ENCODE peak calls at places on chromosomes 6 and 20, in ten cellular contexts. One of them, this sample, is unnamed.

GRCh38 chr20:58890454-58891075 is 38.0 kb downstream of the GNAS start:
- DNase-seq in K562: no peak
- DNase-seq in transverse colon: peak; percentile 75
- DNase-seq in sigmoid colon: peak; percentile 92
- DNase-seq in esophagus muscularis mucosa: no peak
- DNase-seq in upper lobe of left lung: peak; percentile 95
- DNase-seq in suprapubic skin: peak; percentile 84
- DNase-seq in GM12878: no peak
- DNase-seq in SK-N-SH: peak; percentile 96
- DNase-seq in HepG2: peak; percentile 85
- DNase-seq in this sample: peak; percentile 67

GRCh38 chr6:21996425-21997207 is 300.2 kb downstream of the PRL start:
- DNase-seq in K562: no peak
- DNase-seq in transverse colon: no peak
- DNase-seq in sigmoid colon: no peak
- DNase-seq in esophagus muscularis mucosa: no peak
- DNase-seq in upper lobe of left lung: no peak
- DNase-seq in suprapubic skin: no peak
- DNase-seq in GM12878: no peak
- DNase-seq in SK-N-SH: peak; percentile 37
- DNase-seq in HepG2: no peak
- DNase-seq in this sample: no peak

GRCh38 chr6:30767158-30767943 is 23.0 kb upstream of the IER3 start:
- DNase-seq in K562: peak; percentile 53
- DNase-seq in transverse colon: no peak
- DNase-seq in sigmoid colon: no peak
- DNase-seq in esophagus muscularis mucosa: no peak
- DNase-seq in upper lobe of left lung: no peak
- DNase-seq in suprapubic skin: no peak
- DNase-seq in GM12878: peak; percentile 75
- DNase-seq in SK-N-SH: no peak
- DNase-seq in HepG2: no peak
- DNase-seq in this sample: no peak

GRCh38 chr6:51062166-51062722 is 243.6 kb downstream of the TFAP2B start:
- DNase-seq in K562: no peak
- DNase-seq in transverse colon: no peak
- DNase-seq in sigmoid colon: no peak
- DNase-seq in esophagus muscularis mucosa: no peak
- DNase-seq in upper lobe of left lung: no peak
- DNase-seq in suprapubic skin: no peak
- DNase-seq in GM12878: no peak
- DNase-seq in SK-N-SH: no peak
- DNase-seq in HepG2: no peak
- DNase-seq in this sample: no peak

GRCh38 chr6:83868639-83869038 is 9.2 kb downstream of the CYB5R4 start:
- DNase-seq in K562: no peak
- DNase-seq in transverse colon: no peak
- DNase-seq in sigmoid colon: no peak
- DNase-seq in esophagus muscularis mucosa: no peak
- DNase-seq in upper lobe of left lung: no peak
- DNase-seq in suprapubic skin: no peak
- DNase-seq in GM12878: no peak
- DNase-seq in SK-N-SH: no peak
- DNase-seq in HepG2: no peak
- DNase-seq in this sample: no peak

GRCh38 chr6:131281471-131282270 is 146.4 kb downstream of the AKAP7 start:
- DNase-seq in K562: no peak
- DNase-seq in transverse colon: peak; percentile 41
- DNase-seq in sigmoid colon: no peak
- DNase-seq in esophagus muscularis mucosa: no peak
- DNase-seq in upper lobe of left lung: no peak
- DNase-seq in suprapubic skin: no peak
- DNase-seq in GM12878: no peak
- DNase-seq in SK-N-SH: no peak
- DNase-seq in HepG2: no peak
- DNase-seq in this sample: no peak

GRCh38 chr6:24323632-24324337 is 34.1 kb downstream of the DCDC2 start:
- DNase-seq in K562: no peak
- DNase-seq in transverse colon: no peak
- DNase-seq in sigmoid colon: no peak
- DNase-seq in esophagus muscularis mucosa: no peak
- DNase-seq in upper lobe of left lung: no peak
- DNase-seq in suprapubic skin: no peak
- DNase-seq in GM12878: no peak
- DNase-seq in SK-N-SH: no peak
- DNase-seq in HepG2: peak; percentile 94
- DNase-seq in this sample: no peak

GRCh38 chr20:32018269-32019155 is 8.3 kb downstream of the CCM2L start:
- DNase-seq in K562: peak; percentile 88
- DNase-seq in transverse colon: peak; percentile 71
- DNase-seq in sigmoid colon: no peak
- DNase-seq in esophagus muscularis mucosa: no peak
- DNase-seq in upper lobe of left lung: peak; percentile 94
- DNase-seq in suprapubic skin: peak; percentile 86
- DNase-seq in GM12878: no peak
- DNase-seq in SK-N-SH: peak; percentile 96
- DNase-seq in HepG2: peak; percentile 76
- DNase-seq in this sample: peak; percentile 75

GRCh38 chr6:128479048-128479666 is 41.2 kb downstream of the PTPRK start:
- DNase-seq in K562: no peak
- DNase-seq in transverse colon: no peak
- DNase-seq in sigmoid colon: no peak
- DNase-seq in esophagus muscularis mucosa: no peak
- DNase-seq in upper lobe of left lung: no peak
- DNase-seq in suprapubic skin: no peak
- DNase-seq in GM12878: no peak
- DNase-seq in SK-N-SH: no peak
- DNase-seq in HepG2: no peak
- DNase-seq in this sample: no peak

GRCh38 chr6:1574083-1574761 is 35.5 kb upstream of the FOXC1 start:
- DNase-seq in K562: no peak
- DNase-seq in transverse colon: no peak
- DNase-seq in sigmoid colon: no peak
- DNase-seq in esophagus muscularis mucosa: peak; percentile 89
- DNase-seq in upper lobe of left lung: no peak
- DNase-seq in suprapubic skin: no peak
- DNase-seq in GM12878: no peak
- DNase-seq in SK-N-SH: no peak
- DNase-seq in HepG2: no peak
- DNase-seq in this sample: no peak

GRCh38 chr6:158322724-158323560 is 10.7 kb downstream of the TULP4 start:
- DNase-seq in K562: peak; percentile 23
- DNase-seq in transverse colon: no peak
- DNase-seq in sigmoid colon: no peak
- DNase-seq in esophagus muscularis mucosa: no peak
- DNase-seq in upper lobe of left lung: no peak
- DNase-seq in suprapubic skin: no peak
- DNase-seq in GM12878: peak; percentile 45
- DNase-seq in SK-N-SH: no peak
- DNase-seq in HepG2: peak; percentile 97
- DNase-seq in this sample: no peak

GRCh38 chr6:156778615-156779205 is 1.5 kb downstream of the ARID1B start:
- DNase-seq in K562: no peak
- DNase-seq in transverse colon: peak; percentile 65
- DNase-seq in sigmoid colon: peak; percentile 80
- DNase-seq in esophagus muscularis mucosa: no peak
- DNase-seq in upper lobe of left lung: peak; percentile 93
- DNase-seq in suprapubic skin: no peak
- DNase-seq in GM12878: no peak
- DNase-seq in SK-N-SH: no peak
- DNase-seq in HepG2: peak; percentile 34
- DNase-seq in this sample: peak; percentile 56

GRCh38 chr20:45095753-45096371 is 5.1 kb downstream of the KCNS1 start:
- DNase-seq in K562: peak; percentile 64
- DNase-seq in transverse colon: peak; percentile 58
- DNase-seq in sigmoid colon: no peak
- DNase-seq in esophagus muscularis mucosa: no peak
- DNase-seq in upper lobe of left lung: no peak
- DNase-seq in suprapubic skin: no peak
- DNase-seq in GM12878: peak; percentile 27
- DNase-seq in SK-N-SH: peak; percentile 66
- DNase-seq in HepG2: peak; percentile 69
- DNase-seq in this sample: peak; percentile 50

GRCh38 chr6:131199568-131200272 is 64.5 kb downstream of the AKAP7 start:
- DNase-seq in K562: no peak
- DNase-seq in transverse colon: peak; percentile 43
- DNase-seq in sigmoid colon: no peak
- DNase-seq in esophagus muscularis mucosa: no peak
- DNase-seq in upper lobe of left lung: no peak
- DNase-seq in suprapubic skin: no peak
- DNase-seq in GM12878: peak; percentile 71
- DNase-seq in SK-N-SH: peak; percentile 16
- DNase-seq in HepG2: peak; percentile 63
- DNase-seq in this sample: peak; percentile 34

GRCh38 chr20:32040142-32040953 is 11.7 kb upstream of the HCK start:
- DNase-seq in K562: no peak
- DNase-seq in transverse colon: peak; percentile 30
- DNase-seq in sigmoid colon: no peak
- DNase-seq in esophagus muscularis mucosa: no peak
- DNase-seq in upper lobe of left lung: peak; percentile 52
- DNase-seq in suprapubic skin: no peak
- DNase-seq in GM12878: no peak
- DNase-seq in SK-N-SH: no peak
- DNase-seq in HepG2: no peak
- DNase-seq in this sample: no peak

GRCh38 chr20:56867128-56867527 is 238.0 kb downstream of the TFAP2C start:
- DNase-seq in K562: no peak
- DNase-seq in transverse colon: no peak
- DNase-seq in sigmoid colon: no peak
- DNase-seq in esophagus muscularis mucosa: no peak
- DNase-seq in upper lobe of left lung: no peak
- DNase-seq in suprapubic skin: no peak
- DNase-seq in GM12878: no peak
- DNase-seq in SK-N-SH: no peak
- DNase-seq in HepG2: no peak
- DNase-seq in this sample: no peak

GRCh38 chr6:28336284-28337024 is 506 bp upstream of the ZSCAN31 start:
- DNase-seq in K562: peak; percentile 48
- DNase-seq in transverse colon: peak; percentile 43
- DNase-seq in sigmoid colon: no peak
- DNase-seq in esophagus muscularis mucosa: no peak
- DNase-seq in upper lobe of left lung: no peak
- DNase-seq in suprapubic skin: no peak
- DNase-seq in GM12878: peak; percentile 53
- DNase-seq in SK-N-SH: peak; percentile 35
- DNase-seq in HepG2: peak; percentile 44
- DNase-seq in this sample: no peak

GRCh38 chr6:143396497-143397228 is 53.8 kb downstream of the ADAT2 start:
- DNase-seq in K562: no peak
- DNase-seq in transverse colon: no peak
- DNase-seq in sigmoid colon: no peak
- DNase-seq in esophagus muscularis mucosa: no peak
- DNase-seq in upper lobe of left lung: no peak
- DNase-seq in suprapubic skin: no peak
- DNase-seq in GM12878: no peak
- DNase-seq in SK-N-SH: no peak
- DNase-seq in HepG2: peak; percentile 93
- DNase-seq in this sample: no peak

GRCh38 chr6:117483645-117484016 is 1.2 kb downstream of the DCBLD1 start:
- DNase-seq in K562: no peak
- DNase-seq in transverse colon: peak; percentile 12
- DNase-seq in sigmoid colon: no peak
- DNase-seq in esophagus muscularis mucosa: no peak
- DNase-seq in upper lobe of left lung: no peak
- DNase-seq in suprapubic skin: no peak
- DNase-seq in GM12878: no peak
- DNase-seq in SK-N-SH: no peak
- DNase-seq in HepG2: peak; percentile 44
- DNase-seq in this sample: no peak

GRCh38 chr6:38270367-38270766 is 369.4 kb downstream of the BTBD9 start:
- DNase-seq in K562: no peak
- DNase-seq in transverse colon: no peak
- DNase-seq in sigmoid colon: no peak
- DNase-seq in esophagus muscularis mucosa: no peak
- DNase-seq in upper lobe of left lung: no peak
- DNase-seq in suprapubic skin: no peak
- DNase-seq in GM12878: no peak
- DNase-seq in SK-N-SH: no peak
- DNase-seq in HepG2: no peak
- DNase-seq in this sample: no peak

GRCh38 chr6:125795301-125795700 is 4.5 kb downstream of the NCOA7 start:
- DNase-seq in K562: no peak
- DNase-seq in transverse colon: no peak
- DNase-seq in sigmoid colon: no peak
- DNase-seq in esophagus muscularis mucosa: no peak
- DNase-seq in upper lobe of left lung: no peak
- DNase-seq in suprapubic skin: no peak
- DNase-seq in GM12878: no peak
- DNase-seq in SK-N-SH: no peak
- DNase-seq in HepG2: no peak
- DNase-seq in this sample: no peak

GRCh38 chr6:67854098-67854497 is 781.0 kb upstream of the ADGRB3 start:
- DNase-seq in K562: no peak
- DNase-seq in transverse colon: no peak
- DNase-seq in sigmoid colon: no peak
- DNase-seq in esophagus muscularis mucosa: no peak
- DNase-seq in upper lobe of left lung: no peak
- DNase-seq in suprapubic skin: no peak
- DNase-seq in GM12878: no peak
- DNase-seq in SK-N-SH: no peak
- DNase-seq in HepG2: no peak
- DNase-seq in this sample: no peak
- TF ChIP-seq EP300 in K562: no peak
- TF ChIP-seq EP300 in transverse colon: no peak
- TF ChIP-seq EP300 in sigmoid colon: no peak
- TF ChIP-seq EP300 in esophagus muscularis mucosa: no peak
- TF ChIP-seq EP300 in upper lobe of left lung: no peak
- TF ChIP-seq EP300 in suprapubic skin: no peak
- TF ChIP-seq EP300 in GM12878: no peak
- TF ChIP-seq EP300 in SK-N-SH: no peak
- TF ChIP-seq EP300 in HepG2: no peak
- TF ChIP-seq EP300 in this sample: no peak

GRCh38 chr6:33822575-33823395 is 19.0 kb upstream of the MLN start:
- DNase-seq in K562: peak; percentile 92
- DNase-seq in transverse colon: no peak
- DNase-seq in sigmoid colon: no peak
- DNase-seq in esophagus muscularis mucosa: no peak
- DNase-seq in upper lobe of left lung: no peak
- DNase-seq in suprapubic skin: no peak
- DNase-seq in GM12878: no peak
- DNase-seq in SK-N-SH: peak; percentile 81
- DNase-seq in HepG2: peak; percentile 56
- DNase-seq in this sample: no peak
- TF ChIP-seq CTCF in K562: peak; percentile 66
- TF ChIP-seq CTCF in transverse colon: no peak
- TF ChIP-seq CTCF in sigmoid colon: no peak
- TF ChIP-seq CTCF in esophagus muscularis mucosa: no peak
- TF ChIP-seq CTCF in upper lobe of left lung: no peak
- TF ChIP-seq CTCF in suprapubic skin: peak; percentile 25
- TF ChIP-seq CTCF in GM12878: peak; percentile 25
- TF ChIP-seq CTCF in SK-N-SH: peak; percentile 46
- TF ChIP-seq CTCF in HepG2: peak; percentile 47
- TF ChIP-seq CTCF in this sample: no peak

GRCh38 chr6:146267447-146267846 is 238.6 kb downstream of the GRM1 start:
- DNase-seq in K562: no peak
- DNase-seq in transverse colon: no peak
- DNase-seq in sigmoid colon: no peak
- DNase-seq in esophagus muscularis mucosa: no peak
- DNase-seq in upper lobe of left lung: peak; percentile 8
- DNase-seq in suprapubic skin: no peak
- DNase-seq in GM12878: no peak
- DNase-seq in SK-N-SH: no peak
- DNase-seq in HepG2: no peak
- DNase-seq in this sample: no peak
- TF ChIP-seq POLR2AphosphoS5 in K562: no peak
- TF ChIP-seq POLR2AphosphoS5 in transverse colon: no peak
- TF ChIP-seq POLR2AphosphoS5 in sigmoid colon: no peak
- TF ChIP-seq POLR2AphosphoS5 in esophagus muscularis mucosa: no peak
- TF ChIP-seq POLR2AphosphoS5 in upper lobe of left lung: no peak
- TF ChIP-seq POLR2AphosphoS5 in suprapubic skin: no peak
- TF ChIP-seq POLR2AphosphoS5 in GM12878: no peak
- TF ChIP-seq POLR2AphosphoS5 in SK-N-SH: no peak
- TF ChIP-seq POLR2AphosphoS5 in HepG2: no peak
- TF ChIP-seq POLR2AphosphoS5 in this sample: no peak

GRCh38 chr20:63738687-63739128 is 868 bp upstream of the SLC2A4RG start:
- DNase-seq in K562: peak; percentile 62
- DNase-seq in transverse colon: peak; percentile 80
- DNase-seq in sigmoid colon: peak; percentile 89
- DNase-seq in esophagus muscularis mucosa: no peak
- DNase-seq in upper lobe of left lung: peak; percentile 94
- DNase-seq in suprapubic skin: peak; percentile 87
- DNase-seq in GM12878: no peak
- DNase-seq in SK-N-SH: peak; percentile 78
- DNase-seq in HepG2: peak; percentile 71
- DNase-seq in this sample: peak; percentile 80
- TF ChIP-seq EP300 in K562: no peak
- TF ChIP-seq EP300 in transverse colon: no peak
- TF ChIP-seq EP300 in sigmoid colon: no peak
- TF ChIP-seq EP300 in esophagus muscularis mucosa: no peak
- TF ChIP-seq EP300 in upper lobe of left lung: no peak
- TF ChIP-seq EP300 in suprapubic skin: no peak
- TF ChIP-seq EP300 in GM12878: no peak
- TF ChIP-seq EP300 in SK-N-SH: no peak
- TF ChIP-seq EP300 in HepG2: no peak
- TF ChIP-seq EP300 in this sample: no peak

This sample was measured in stomach.